ENCODE peak calls at places on chromosomes 6 and 20, in nine cellular contexts. X is pancreas; K is AG04450; R is type B pancreatic cell; F is ascending aorta; C is progenitor cell of endocrine pancreas; L is astrocyte of the cerebellum; A is CD4-positive, alpha-beta T cell; E is heart left ventricle. J is an unnamed sample.

GRCh38 chr6:62466607-62467006 is 180.6 kb upstream of the KHDRBS2 start:
- DNase-seq in X (no peak), K (no peak), R (no peak), F (no peak), C (no peak), L (no peak), A (no peak), E (no peak), J (no peak)

GRCh38 chr20:41185013-41185757 is 47.8 kb downstream of the PLCG1 start:
- DNase-seq in X (no peak), K (no peak), R (no peak), F (no peak), C (no peak), L (no peak), A (no peak), E (no peak), J (no peak)

GRCh38 chr6:155354167-155354566 is 39.9 kb upstream of the TFB1M start:
- DNase-seq in X (no peak), K (no peak), R (no peak), F (no peak), C (no peak), L (no peak), A (no peak), E (no peak), J (no peak)

GRCh38 chr20:43809206-43809819 is 82.5 kb upstream of the GTSF1L start:
- DNase-seq in X (no peak), K (no peak), R (no peak), F (no peak), C (no peak), L (no peak), A (no peak), E (no peak), J (no peak)

GRCh38 chr6:35633579-35634089 is 55.1 kb downstream of the FKBP5 start:
- DNase-seq in X (no peak), K (no peak), R (no peak), F (no peak), C (no peak), L (no peak), A (no peak), E (no peak), J (no peak)

GRCh38 chr6:75602897-75603395 is 1.3 kb downstream of the SENP6 start:
- DNase-seq in X (no peak), K (no peak), R (no peak), F (no peak), C (no peak), L (no peak), A (no peak), E (no peak), J (no peak)

GRCh38 chr6:136740050-136740974 is 52.0 kb downstream of the MAP3K5 start:
- DNase-seq in X (no peak), K (peak), R (no peak), F (no peak), C (no peak), L (no peak), A (no peak), E (no peak), J (no peak)

GRCh38 chr6:18241208-18241836 is 23.0 kb downstream of the DEK start:
- DNase-seq in X (no peak), K (no peak), R (no peak), F (no peak), C (no peak), L (no peak), A (no peak), E (no peak), J (no peak)

GRCh38 chr6:27672113-27672799 is 199.4 kb upstream of the ZNF184 start:
- DNase-seq in X (no peak), K (no peak), R (no peak), F (no peak), C (no peak), L (no peak), A (no peak), E (no peak), J (no peak)

GRCh38 chr6:146312606-146313005 is 231.0 kb upstream of the RAB32 start:
- DNase-seq in X (no peak), K (no peak), R (no peak), F (no peak), C (no peak), L (no peak), A (no peak), E (no peak), J (no peak)

GRCh38 chr20:48916699-48917098 is 4.8 kb upstream of the ARFGEF2 start:
- DNase-seq in X (no peak), K (no peak), R (no peak), F (no peak), C (no peak), L (no peak), A (no peak), E (no peak), J (no peak)

GRCh38 chr20:14716251-14716650 is 378.8 kb upstream of the FLRT3 start:
- DNase-seq in X (no peak), K (no peak), R (no peak), F (no peak), C (no peak), L (no peak), A (no peak), E (no peak), J (no peak)

GRCh38 chr6:52513896-52514295 is 63.0 kb downstream of the TRAM2 start:
- DNase-seq in X (no peak), K (no peak), R (no peak), F (no peak), C (no peak), L (no peak), A (no peak), E (no peak), J (no peak)

GRCh38 chr6:133769463-133769862 is 119.5 kb upstream of the TCF21 start:
- DNase-seq in X (no peak), K (no peak), R (no peak), F (no peak), C (no peak), L (no peak), A (no peak), E (no peak), J (no peak)

GRCh38 chr6:40425192-40425919 is 161.8 kb downstream of the LRFN2 start:
- DNase-seq in X (peak), K (no peak), R (no peak), F (no peak), C (no peak), L (no peak), A (no peak), E (peak), J (no peak)

GRCh38 chr20:4101271-4101670 is 85.9 kb upstream of the RNF24 start:
- DNase-seq in X (no peak), K (no peak), R (no peak), F (no peak), C (no peak), L (no peak), A (no peak), E (no peak), J (no peak)

DNA sequence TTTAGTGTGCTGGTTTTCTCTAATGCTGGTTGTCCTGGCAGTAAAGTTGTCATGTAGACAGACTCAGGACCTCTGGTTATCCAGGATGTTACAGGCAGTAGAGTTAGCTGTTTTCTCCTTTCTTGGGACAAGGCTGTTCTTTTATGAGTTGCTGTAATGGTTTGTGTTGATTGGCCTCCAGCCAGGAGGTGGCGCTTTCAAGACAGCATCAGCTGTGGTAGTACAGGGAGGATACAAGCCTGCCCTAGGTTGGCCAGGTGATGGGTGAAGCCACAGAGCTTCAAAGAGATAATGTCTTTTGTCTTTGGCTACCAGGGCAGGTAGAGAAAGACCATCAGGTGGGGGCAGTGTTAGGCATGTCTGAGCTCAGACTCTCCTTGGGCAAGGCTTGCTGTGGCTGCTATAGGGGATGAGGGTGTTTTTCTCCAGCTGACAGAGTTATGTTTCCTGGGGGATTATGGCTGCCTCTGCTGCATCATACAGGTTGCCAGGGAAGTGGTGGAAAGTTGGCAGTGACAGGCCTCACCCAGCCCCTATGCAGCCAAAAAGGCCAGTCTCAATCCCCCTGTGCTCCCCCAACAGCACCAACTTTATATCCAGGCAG is 127.2 kb upstream of the TAB2 start:
- DNase-seq in X (peak), K (no peak), R (no peak), F (no peak), C (no peak), L (no peak), A (peak), E (no peak), J (no peak)
- TF ChIP-seq CTCF in X (no peak), K (no peak), R (no peak), F (no peak), C (peak), L (no peak), A (peak), E (no peak), J (peak)

DNA sequence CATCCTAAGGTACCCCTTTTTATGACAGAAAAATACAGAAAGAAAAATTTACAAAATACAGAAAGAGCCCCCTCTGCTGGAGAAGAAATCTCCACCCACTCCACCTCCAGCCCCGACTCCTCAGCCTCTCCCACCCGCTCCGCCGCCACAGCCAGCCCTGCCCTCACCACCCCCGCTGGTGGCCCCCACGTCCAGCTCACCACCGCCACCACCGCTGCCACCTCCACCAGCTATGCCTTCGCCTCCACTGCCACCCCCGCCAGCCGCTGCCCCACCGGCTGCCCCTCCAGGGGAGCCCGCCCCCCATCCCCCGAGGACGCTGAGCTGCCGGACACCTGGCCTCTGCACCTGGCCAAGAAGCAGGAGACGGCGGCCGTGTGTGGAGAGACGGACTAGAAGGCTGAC is 17.7 kb downstream of the WFDC2 start:
- DNase-seq in X (peak), K (no peak), R (no peak), F (no peak), C (no peak), L (no peak), A (no peak), E (no peak), J (no peak)
- TF ChIP-seq CTCF in X (no peak), K (peak), R (peak), F (no peak), C (peak), L (no peak), A (no peak), E (no peak), J (peak)

DNA sequence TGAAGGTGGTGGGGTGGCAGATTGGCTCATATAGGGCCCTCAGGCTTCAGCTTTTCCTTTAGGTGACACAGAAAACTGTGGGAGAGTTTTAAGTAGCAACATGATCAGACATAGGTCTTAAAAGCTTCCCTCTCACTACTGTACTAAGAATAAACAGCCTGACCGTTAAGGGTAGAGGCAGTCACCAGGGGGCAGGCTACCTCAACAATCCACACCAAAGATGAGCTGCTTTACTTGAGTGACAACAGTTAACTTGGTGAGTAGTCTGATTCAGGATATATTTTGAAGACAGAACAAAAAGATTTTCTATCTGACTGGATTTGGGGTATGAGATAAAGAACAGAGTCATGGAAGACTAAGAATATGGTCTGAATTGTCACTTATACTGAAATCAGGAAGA is 193.1 kb upstream of the SHLD1 start:
- DNase-seq in X (no peak), K (no peak), R (no peak), F (no peak), C (no peak), L (peak), A (peak), E (peak), J (no peak)
- TF ChIP-seq CTCF in X (peak), K (peak), R (peak), F (peak), C (peak), L (peak), A (peak), E (peak), J (peak)

DNA sequence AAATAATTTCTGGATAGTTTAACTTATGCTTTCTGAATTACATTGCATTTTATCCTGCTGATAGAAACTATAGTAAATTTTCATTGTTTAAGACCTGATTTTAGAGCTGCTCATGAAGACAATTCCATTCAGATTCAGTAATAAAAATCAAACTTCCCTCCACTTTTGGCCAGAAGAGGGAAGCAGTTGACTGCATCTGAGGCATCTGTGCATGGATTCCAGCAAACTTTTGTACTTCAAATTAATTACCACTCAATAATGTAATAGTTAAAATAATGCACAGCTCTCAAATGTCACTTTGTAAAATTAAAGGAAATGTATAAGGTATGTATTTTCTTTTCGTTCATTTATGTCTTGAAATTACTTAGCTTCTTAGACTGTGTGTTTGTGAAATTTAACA is 64.2 kb upstream of the SLC35B3 start:
- DNase-seq in X (no peak), K (no peak), R (no peak), F (no peak), C (no peak), L (no peak), A (no peak), E (no peak), J (no peak)
- TF ChIP-seq CTCF in X (no peak), K (peak), R (peak), F (no peak), C (peak), L (peak), A (no peak), E (no peak), J (peak)

DNA sequence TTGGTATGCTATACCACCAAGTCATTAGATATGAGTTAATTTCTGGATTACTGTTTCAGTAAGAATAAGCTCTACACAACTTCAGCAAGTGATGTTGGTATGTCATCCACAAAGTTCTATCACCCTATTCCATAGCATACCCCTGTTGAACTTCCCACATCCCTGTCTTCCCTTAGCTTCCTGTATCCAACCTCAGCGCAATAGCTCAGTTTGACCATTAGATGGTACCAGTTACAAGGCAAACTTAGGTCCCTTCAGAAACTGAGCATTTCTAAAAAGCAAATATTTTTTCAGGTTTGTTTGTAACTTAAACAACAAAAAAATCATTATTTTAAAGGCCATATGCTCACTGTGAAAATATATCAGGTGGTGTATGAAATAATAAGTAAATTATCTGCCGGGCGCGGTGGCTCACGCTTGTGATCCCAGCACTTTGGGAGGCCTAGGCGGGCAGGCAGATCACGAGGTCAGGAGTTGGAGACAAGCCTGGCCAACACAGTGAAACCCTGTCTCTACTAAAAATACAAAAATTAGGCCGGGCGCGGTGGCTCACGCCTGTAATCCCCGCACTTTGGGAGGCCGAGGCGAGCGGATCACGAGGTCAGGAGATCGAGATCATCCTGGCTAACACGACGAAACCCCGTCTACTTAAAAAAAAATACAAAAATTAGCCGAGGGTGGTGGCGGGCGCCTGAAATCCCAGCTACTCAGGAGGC is 8.8 kb upstream of the MOG start:
- DNase-seq in X (no peak), K (no peak), R (no peak), F (no peak), C (no peak), L (no peak), A (no peak), E (no peak), J (no peak)
- TF ChIP-seq CTCF in X (peak), K (peak), R (peak), F (peak), C (peak), L (peak), A (no peak), E (peak), J (peak)

GRCh38 chr20:7714549-7714948 is 225.7 kb downstream of the HAO1 start:
- DNase-seq in X (no peak), K (no peak), R (no peak), F (no peak), C (no peak), L (no peak), A (no peak), E (no peak), J (peak)
- TF ChIP-seq CTCF in X (no peak), K (no peak), R (no peak), F (no peak), C (no peak), L (no peak), A (no peak), E (no peak), J (no peak)

GRCh38 chr6:128723667-128724066 is 159.3 kb upstream of the LAMA2 start:
- DNase-seq in X (no peak), K (peak), R (no peak), F (no peak), C (no peak), L (no peak), A (no peak), E (no peak), J (no peak)

GRCh38 chr6:128724738-128725137 is 158.2 kb upstream of the LAMA2 start:
- DNase-seq in X (no peak), K (no peak), R (no peak), F (no peak), C (no peak), L (no peak), A (no peak), E (no peak), J (no peak)

GRCh38 chr6:128725271-128726233 is 157.4 kb upstream of the LAMA2 start:
- DNase-seq in X (no peak), K (no peak), R (no peak), F (no peak), C (peak), L (peak), A (no peak), E (peak), J (no peak)

GRCh38 chr6:128720891-128721290 is 162.0 kb upstream of the LAMA2 start:
- DNase-seq in X (no peak), K (no peak), R (no peak), F (no peak), C (no peak), L (no peak), A (no peak), E (no peak), J (no peak)

DNA sequence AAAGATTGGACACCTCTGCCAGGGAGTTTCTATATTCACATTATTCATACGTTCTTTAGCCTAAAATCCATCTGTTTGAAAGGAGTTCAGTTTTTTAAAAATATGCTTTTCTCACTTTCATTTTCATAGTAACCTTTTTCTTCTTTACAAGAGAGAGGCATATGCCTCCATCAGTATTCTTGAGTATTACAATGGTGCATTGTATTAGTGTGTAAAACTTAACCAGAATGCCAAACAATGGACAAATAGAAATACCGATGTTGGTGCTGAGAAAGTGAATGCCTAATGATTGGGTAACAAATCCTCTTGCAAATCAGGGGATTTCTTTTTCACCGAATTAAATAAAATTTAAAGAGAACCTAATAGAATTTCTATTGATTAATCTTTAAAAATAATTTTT is 163.2 kb upstream of the LAMA2 start:
- DNase-seq in X (no peak), K (no peak), R (no peak), F (no peak), C (no peak), L (no peak), A (no peak), E (no peak), J (no peak)
- TF ChIP-seq CTCF in X (no peak), K (no peak), R (no peak), F (no peak), C (no peak), L (no peak), A (no peak), E (no peak), J (no peak)

GRCh38 chr20:53875452-53875851 is 194.9 kb downstream of the BCAS1 start:
- DNase-seq in X (no peak), K (no peak), R (no peak), F (no peak), C (no peak), L (no peak), A (no peak), E (no peak), J (no peak)

GRCh38 chr20:53874706-53875105 is 195.7 kb downstream of the BCAS1 start:
- DNase-seq in X (no peak), K (no peak), R (no peak), F (no peak), C (no peak), L (no peak), A (no peak), E (no peak), J (no peak)

GRCh38 chr20:53878262-53879047 is 191.9 kb downstream of the BCAS1 start:
- DNase-seq in X (no peak), K (no peak), R (no peak), F (no peak), C (no peak), L (no peak), A (no peak), E (no peak), J (no peak)

GRCh38 chr20:53876956-53877355 is 193.4 kb downstream of the BCAS1 start:
- DNase-seq in X (no peak), K (no peak), R (no peak), F (no peak), C (no peak), L (no peak), A (no peak), E (no peak), J (no peak)

GRCh38 chr20:53876470-53876869 is 193.9 kb downstream of the BCAS1 start:
- DNase-seq in X (no peak), K (no peak), R (no peak), F (no peak), C (no peak), L (no peak), A (no peak), E (no peak), J (no peak)
- TF ChIP-seq CTCF in X (no peak), K (no peak), R (no peak), F (no peak), C (no peak), L (no peak), A (no peak), E (no peak), J (no peak)

GRCh38 chr6:93418448-93419303 is 683 bp downstream of the EPHA7 start:
- DNase-seq in X (peak), K (no peak), R (peak), F (no peak), C (peak), L (no peak), A (no peak), E (peak), J (no peak)
- TF ChIP-seq CTCF in X (no peak), K (no peak), R (no peak), F (no peak), C (peak), L (peak), A (no peak), E (no peak), J (no peak)